ENCODE peak calls at places on chromosomes 12 and 14, in nine cellular contexts. One of them, this sample, is unnamed.
A peak's percentile ranks its signal among the peaks of the same experiment; 100 is the strongest.

GRCh38 chr12:118103231-118103600 is 595 bp downstream of the VSIG10 start:
- DNase-seq in effector memory CD4-positive, alpha-beta T cell: no peak
- DNase-seq in brain microvascular endothelial cell: no peak
- DNase-seq in K562: no peak
- DNase-seq in GM23248: peak; percentile 49
- DNase-seq in fibroblast of lung: peak; percentile 17
- DNase-seq in testis: peak; percentile 43
- DNase-seq in Peyer's patch: no peak
- DNase-seq in left ventricle myocardium inferior: no peak
- DNase-seq in this sample: no peak

GRCh38 chr14:64856528-64857445 is 22.9 kb downstream of the SPTB start:
- DNase-seq in brain microvascular endothelial cell: no peak
- DNase-seq in Peyer's patch: no peak
- DNase-seq in effector memory CD4-positive, alpha-beta T cell: no peak
- DNase-seq in K562: no peak
- DNase-seq in fibroblast of lung: no peak
- DNase-seq in GM23248: no peak
- DNase-seq in left ventricle myocardium inferior: no peak
- DNase-seq in testis: no peak
- DNase-seq in this sample: no peak

GRCh38 chr12:93042283-93042682 is 113.2 kb upstream of the EEA1 start:
- DNase-seq in brain microvascular endothelial cell: peak; percentile 36
- DNase-seq in GM23248: peak; percentile 11
- DNase-seq in fibroblast of lung: no peak
- DNase-seq in effector memory CD4-positive, alpha-beta T cell: no peak
- DNase-seq in testis: no peak
- DNase-seq in K562: no peak
- DNase-seq in left ventricle myocardium inferior: no peak
- DNase-seq in Peyer's patch: no peak
- DNase-seq in this sample: no peak

GRCh38 chr12:47885012-47885501 is 19.7 kb downstream of the VDR start:
- DNase-seq in brain microvascular endothelial cell: no peak
- DNase-seq in left ventricle myocardium inferior: no peak
- DNase-seq in effector memory CD4-positive, alpha-beta T cell: no peak
- DNase-seq in Peyer's patch: peak; percentile 44
- DNase-seq in GM23248: no peak
- DNase-seq in testis: no peak
- DNase-seq in fibroblast of lung: no peak
- DNase-seq in K562: peak; percentile 62
- DNase-seq in this sample: no peak

GRCh38 chr14:89748004-89748403 is 206.5 kb downstream of the EFCAB11 start:
- DNase-seq in Peyer's patch: no peak
- DNase-seq in effector memory CD4-positive, alpha-beta T cell: no peak
- DNase-seq in brain microvascular endothelial cell: peak; percentile 42
- DNase-seq in GM23248: peak; percentile 82
- DNase-seq in testis: no peak
- DNase-seq in K562: no peak
- DNase-seq in left ventricle myocardium inferior: no peak
- DNase-seq in fibroblast of lung: peak; percentile 56
- DNase-seq in this sample: no peak

GRCh38 chr12:87425942-87426554 is 603.2 kb downstream of the C12orf50 start:
- DNase-seq in Peyer's patch: no peak
- DNase-seq in fibroblast of lung: no peak
- DNase-seq in effector memory CD4-positive, alpha-beta T cell: no peak
- DNase-seq in K562: no peak
- DNase-seq in brain microvascular endothelial cell: no peak
- DNase-seq in testis: no peak
- DNase-seq in left ventricle myocardium inferior: no peak
- DNase-seq in GM23248: no peak
- DNase-seq in this sample: no peak

GRCh38 chr12:124730455-124730932 is 133.2 kb downstream of the SCARB1 start:
- DNase-seq in brain microvascular endothelial cell: no peak
- DNase-seq in effector memory CD4-positive, alpha-beta T cell: no peak
- DNase-seq in Peyer's patch: no peak
- DNase-seq in left ventricle myocardium inferior: peak; percentile 50
- DNase-seq in testis: peak; percentile 78
- DNase-seq in K562: no peak
- DNase-seq in GM23248: peak; percentile 42
- DNase-seq in fibroblast of lung: peak; percentile 94
- DNase-seq in this sample: no peak

GRCh38 chr14:102362084-102362483 is 606 bp downstream of the CINP start:
- DNase-seq in testis: no peak
- DNase-seq in brain microvascular endothelial cell: peak; percentile 11
- DNase-seq in fibroblast of lung: peak; percentile 13
- DNase-seq in GM23248: peak; percentile 83
- DNase-seq in effector memory CD4-positive, alpha-beta T cell: peak; percentile 3
- DNase-seq in K562: peak; percentile 6
- DNase-seq in Peyer's patch: no peak
- DNase-seq in left ventricle myocardium inferior: no peak
- DNase-seq in this sample: no peak

GRCh38 chr14:72701232-72701555 is 192.7 kb downstream of the DPF3 start:
- DNase-seq in GM23248: no peak
- DNase-seq in left ventricle myocardium inferior: no peak
- DNase-seq in brain microvascular endothelial cell: no peak
- DNase-seq in fibroblast of lung: no peak
- DNase-seq in K562: no peak
- DNase-seq in testis: no peak
- DNase-seq in effector memory CD4-positive, alpha-beta T cell: no peak
- DNase-seq in Peyer's patch: no peak
- DNase-seq in this sample: no peak

GRCh38 chr12:62259311-62259992 is 752 bp upstream of the USP15 start:
- DNase-seq in effector memory CD4-positive, alpha-beta T cell: no peak
- DNase-seq in Peyer's patch: no peak
- DNase-seq in testis: no peak
- DNase-seq in left ventricle myocardium inferior: no peak
- DNase-seq in brain microvascular endothelial cell: no peak
- DNase-seq in GM23248: peak; percentile 29
- DNase-seq in K562: no peak
- DNase-seq in fibroblast of lung: no peak
- DNase-seq in this sample: no peak

GRCh38 chr12:77065361-77066204 is at the start of gene E2F7:
- DNase-seq in Peyer's patch: peak; percentile 92
- DNase-seq in testis: peak; percentile 89
- DNase-seq in fibroblast of lung: peak; percentile 88
- DNase-seq in effector memory CD4-positive, alpha-beta T cell: peak; percentile 73
- DNase-seq in GM23248: peak; percentile 92
- DNase-seq in left ventricle myocardium inferior: peak; percentile 87
- DNase-seq in brain microvascular endothelial cell: peak; percentile 81
- DNase-seq in K562: peak; percentile 96
- DNase-seq in this sample: peak; percentile 88

GRCh38 chr12:101619868-101620761 is 25.3 kb downstream of the MYBPC1 start:
- DNase-seq in Peyer's patch: no peak
- DNase-seq in testis: no peak
- DNase-seq in GM23248: no peak
- DNase-seq in effector memory CD4-positive, alpha-beta T cell: no peak
- DNase-seq in brain microvascular endothelial cell: no peak
- DNase-seq in K562: no peak
- DNase-seq in fibroblast of lung: no peak
- DNase-seq in left ventricle myocardium inferior: no peak
- DNase-seq in this sample: no peak

GRCh38 chr12:3490848-3491382 is at the start of gene PRMT8:
- DNase-seq in effector memory CD4-positive, alpha-beta T cell: no peak
- DNase-seq in left ventricle myocardium inferior: no peak
- DNase-seq in fibroblast of lung: peak; percentile 1
- DNase-seq in GM23248: peak; percentile 36
- DNase-seq in brain microvascular endothelial cell: peak; percentile 5
- DNase-seq in K562: no peak
- DNase-seq in testis: peak; percentile 24
- DNase-seq in Peyer's patch: no peak
- DNase-seq in this sample: no peak

DNA sequence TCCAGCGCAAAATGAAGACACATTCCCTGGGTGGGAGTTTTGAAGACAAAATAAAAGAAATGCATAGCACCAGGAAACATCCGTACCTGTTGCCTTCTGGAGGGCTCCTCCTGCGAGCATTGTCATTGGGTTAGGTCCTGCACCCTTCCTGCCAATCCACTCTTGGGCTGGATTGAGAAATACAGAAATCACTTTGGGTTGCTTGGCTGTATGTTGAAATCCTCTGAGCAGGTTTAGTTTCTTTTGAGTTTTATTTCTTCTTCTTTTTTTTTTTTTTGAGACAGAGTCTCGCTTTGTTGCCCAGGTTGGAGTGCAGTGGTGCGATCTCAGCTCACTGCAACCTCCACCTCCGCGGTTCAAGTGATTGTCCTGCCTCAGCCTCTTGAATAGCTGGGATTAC is 67.6 kb downstream of the ARF6 start:
- DNase-seq in effector memory CD4-positive, alpha-beta T cell: no peak
- DNase-seq in K562: no peak
- DNase-seq in GM23248: no peak
- DNase-seq in brain microvascular endothelial cell: no peak
- DNase-seq in fibroblast of lung: no peak
- DNase-seq in testis: no peak
- DNase-seq in Peyer's patch: no peak
- DNase-seq in left ventricle myocardium inferior: no peak
- DNase-seq in this sample: no peak
- H3K27ac ChIP-seq in effector memory CD4-positive, alpha-beta T cell: no peak overlapping the region
- H3K27ac ChIP-seq in K562: no peak overlapping the region
- H3K27ac ChIP-seq in GM23248: no peak overlapping the region
- H3K27ac ChIP-seq in brain microvascular endothelial cell: no peak overlapping the region
- H3K27ac ChIP-seq in fibroblast of lung: no peak overlapping the region
- H3K27ac ChIP-seq in testis: no peak overlapping the region
- H3K27ac ChIP-seq in Peyer's patch: no peak overlapping the region
- H3K27ac ChIP-seq in left ventricle myocardium inferior: no peak overlapping the region
- H3K27ac ChIP-seq in this sample: peak overlapping the region; percentile 12

DNA sequence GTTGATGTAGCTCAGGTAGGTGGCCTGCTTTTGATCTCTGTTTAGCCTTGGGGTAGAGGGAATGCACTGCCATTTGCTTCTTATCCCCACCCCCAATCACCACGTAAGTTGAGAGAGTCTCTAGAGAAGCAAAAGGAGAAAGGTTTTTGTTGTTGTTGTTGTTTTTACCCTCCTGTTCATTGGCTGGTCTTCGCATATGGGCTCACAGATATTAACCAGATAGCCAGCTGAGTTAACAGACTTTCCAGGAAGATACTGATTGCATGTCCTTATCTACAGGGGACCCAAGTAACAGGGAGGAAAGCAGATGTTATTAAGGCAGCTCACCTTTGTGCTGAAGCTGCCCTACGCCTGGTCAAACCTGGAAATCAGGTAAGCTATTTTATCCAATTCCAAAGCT is 2.9 kb downstream of the PA2G4 start:
- DNase-seq in K562: no peak
- DNase-seq in fibroblast of lung: no peak
- DNase-seq in left ventricle myocardium inferior: no peak
- DNase-seq in brain microvascular endothelial cell: no peak
- DNase-seq in effector memory CD4-positive, alpha-beta T cell: no peak
- DNase-seq in testis: no peak
- DNase-seq in Peyer's patch: no peak
- DNase-seq in GM23248: no peak
- DNase-seq in this sample: no peak
- H3K4me3 ChIP-seq in K562: no peak overlapping the region
- H3K4me3 ChIP-seq in fibroblast of lung: no peak overlapping the region
- H3K4me3 ChIP-seq in left ventricle myocardium inferior: no peak overlapping the region
- H3K4me3 ChIP-seq in brain microvascular endothelial cell: no peak overlapping the region
- H3K4me3 ChIP-seq in effector memory CD4-positive, alpha-beta T cell: no peak overlapping the region
- H3K4me3 ChIP-seq in testis: no peak overlapping the region
- H3K4me3 ChIP-seq in Peyer's patch: no peak overlapping the region
- H3K4me3 ChIP-seq in GM23248: no peak overlapping the region
- H3K4me3 ChIP-seq in this sample: no peak overlapping the region

GRCh38 chr12:120763250-120763649 is 37.6 kb downstream of the ACADS start:
- DNase-seq in brain microvascular endothelial cell: no peak
- DNase-seq in testis: no peak
- DNase-seq in GM23248: no peak
- DNase-seq in K562: no peak
- DNase-seq in Peyer's patch: no peak
- DNase-seq in fibroblast of lung: no peak
- DNase-seq in left ventricle myocardium inferior: no peak
- DNase-seq in effector memory CD4-positive, alpha-beta T cell: no peak
- DNase-seq in this sample: no peak

GRCh38 chr12:120767071-120768024 is 41.7 kb downstream of the ACADS start:
- DNase-seq in K562: no peak
- DNase-seq in brain microvascular endothelial cell: no peak
- DNase-seq in testis: no peak
- DNase-seq in Peyer's patch: no peak
- DNase-seq in fibroblast of lung: no peak
- DNase-seq in left ventricle myocardium inferior: no peak
- DNase-seq in GM23248: no peak
- DNase-seq in effector memory CD4-positive, alpha-beta T cell: no peak
- DNase-seq in this sample: no peak

GRCh38 chr12:120766569-120766965 is 40.9 kb downstream of the ACADS start:
- DNase-seq in effector memory CD4-positive, alpha-beta T cell: no peak
- DNase-seq in K562: no peak
- DNase-seq in testis: no peak
- DNase-seq in GM23248: no peak
- DNase-seq in brain microvascular endothelial cell: no peak
- DNase-seq in Peyer's patch: no peak
- DNase-seq in left ventricle myocardium inferior: no peak
- DNase-seq in fibroblast of lung: no peak
- DNase-seq in this sample: no peak

GRCh38 chr12:120762093-120762492 is 36.5 kb downstream of the ACADS start:
- DNase-seq in brain microvascular endothelial cell: peak; percentile 31
- DNase-seq in Peyer's patch: no peak
- DNase-seq in left ventricle myocardium inferior: no peak
- DNase-seq in testis: no peak
- DNase-seq in fibroblast of lung: no peak
- DNase-seq in K562: no peak
- DNase-seq in GM23248: no peak
- DNase-seq in effector memory CD4-positive, alpha-beta T cell: no peak
- DNase-seq in this sample: no peak

DNA sequence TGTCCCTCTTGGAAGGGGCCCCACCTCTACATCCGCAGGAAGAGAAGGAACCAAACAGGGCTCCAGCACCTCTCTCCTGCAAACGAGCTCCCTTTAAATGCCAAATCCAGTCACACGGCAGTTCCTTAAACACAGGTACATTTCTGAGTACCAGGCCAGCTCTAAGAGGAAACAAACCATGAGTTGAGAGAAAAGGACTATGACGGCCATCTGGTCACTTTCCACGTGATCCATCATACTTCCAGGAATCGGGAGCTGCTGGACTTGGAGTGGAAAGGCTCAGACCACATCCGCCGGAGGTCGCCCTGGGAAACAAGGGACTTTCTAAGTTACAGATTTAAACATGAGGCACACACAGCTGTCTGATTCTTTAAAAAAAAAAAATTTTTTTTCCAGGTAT is 39.1 kb downstream of the ACADS start:
- DNase-seq in K562: no peak
- DNase-seq in effector memory CD4-positive, alpha-beta T cell: no peak
- DNase-seq in left ventricle myocardium inferior: no peak
- DNase-seq in Peyer's patch: no peak
- DNase-seq in GM23248: no peak
- DNase-seq in brain microvascular endothelial cell: no peak
- DNase-seq in fibroblast of lung: no peak
- DNase-seq in testis: no peak
- DNase-seq in this sample: no peak
- H3K36me3 ChIP-seq in K562: peaks cover 54% of the 10 kb centered on the region
- H3K36me3 ChIP-seq in effector memory CD4-positive, alpha-beta T cell: peaks cover 55% of the 10 kb centered on the region
- H3K36me3 ChIP-seq in left ventricle myocardium inferior: peaks cover 72% of the 10 kb centered on the region
- H3K36me3 ChIP-seq in Peyer's patch: no peaks in the 10 kb centered on the region
- H3K36me3 ChIP-seq in GM23248: peaks cover 15% of the 10 kb centered on the region
- H3K36me3 ChIP-seq in brain microvascular endothelial cell: peaks cover 35% of the 10 kb centered on the region
- H3K36me3 ChIP-seq in fibroblast of lung: peaks cover 12% of the 10 kb centered on the region
- H3K36me3 ChIP-seq in testis: no peaks in the 10 kb centered on the region
- H3K36me3 ChIP-seq in this sample: peaks cover 83% of the 10 kb centered on the region

DNA sequence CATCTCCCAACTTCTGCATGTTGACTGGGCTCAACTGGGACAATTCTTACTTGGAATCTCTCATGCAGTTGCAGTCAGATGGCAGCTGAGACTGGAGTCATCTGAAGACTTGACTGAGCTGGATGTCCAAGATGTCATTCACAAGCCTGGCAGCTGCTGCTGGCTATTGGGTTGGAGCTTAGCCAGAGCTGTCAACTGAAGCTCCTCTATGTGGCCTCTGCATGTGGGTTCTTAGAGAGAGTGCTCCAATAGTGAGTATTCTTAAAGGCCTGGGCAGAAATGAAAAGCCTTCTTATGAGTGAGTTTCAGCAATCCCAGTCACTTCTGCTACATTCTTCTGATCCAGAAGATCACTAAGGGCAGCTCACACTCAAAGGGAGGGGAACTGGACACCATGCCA is 440.9 kb downstream of the LRIG3 start:
- DNase-seq in effector memory CD4-positive, alpha-beta T cell: no peak
- DNase-seq in fibroblast of lung: no peak
- DNase-seq in brain microvascular endothelial cell: no peak
- DNase-seq in testis: no peak
- DNase-seq in GM23248: no peak
- DNase-seq in left ventricle myocardium inferior: no peak
- DNase-seq in Peyer's patch: no peak
- DNase-seq in K562: no peak
- DNase-seq in this sample: no peak
- H3K27ac ChIP-seq in effector memory CD4-positive, alpha-beta T cell: no peak overlapping the region
- H3K27ac ChIP-seq in fibroblast of lung: no peak overlapping the region
- H3K27ac ChIP-seq in brain microvascular endothelial cell: no peak overlapping the region
- H3K27ac ChIP-seq in testis: no peak overlapping the region
- H3K27ac ChIP-seq in GM23248: no peak overlapping the region
- H3K27ac ChIP-seq in left ventricle myocardium inferior: no peak overlapping the region
- H3K27ac ChIP-seq in Peyer's patch: no peak overlapping the region
- H3K27ac ChIP-seq in K562: no peak overlapping the region
- H3K27ac ChIP-seq in this sample: no peak overlapping the region